ENCODE peak calls at places on chromosomes 13 and 19, in eight cellular contexts. One of them, this sample, is unnamed.

GRCh38 chr13:45238945-45239795 is 38.3 kb upstream of the KCTD4 start:
- DNase-seq in fibroblast of lung: peak
- DNase-seq in AG04450: no peak
- DNase-seq in astrocyte of the spinal cord: peak
- DNase-seq in heart right ventricle: no peak
- DNase-seq in BE2C: no peak
- DNase-seq in CD8-positive, alpha-beta T cell: no peak
- DNase-seq in epithelial cell of esophagus: peak
- DNase-seq in this sample: peak

GRCh38 chr19:734716-735115 is 16.2 kb upstream of the MISP start:
- DNase-seq in CD8-positive, alpha-beta T cell: no peak
- DNase-seq in BE2C: no peak
- DNase-seq in epithelial cell of esophagus: no peak
- DNase-seq in AG04450: no peak
- DNase-seq in fibroblast of lung: no peak
- DNase-seq in astrocyte of the spinal cord: no peak
- DNase-seq in heart right ventricle: no peak
- DNase-seq in this sample: no peak

GRCh38 chr19:13150919-13151604 is 851 bp downstream of the IER2 start:
- DNase-seq in fibroblast of lung: no peak
- DNase-seq in CD8-positive, alpha-beta T cell: no peak
- DNase-seq in astrocyte of the spinal cord: no peak
- DNase-seq in AG04450: no peak
- DNase-seq in heart right ventricle: peak
- DNase-seq in epithelial cell of esophagus: no peak
- DNase-seq in BE2C: no peak
- DNase-seq in this sample: no peak

GRCh38 chr19:44725251-44725650 is 23.3 kb upstream of the BCL3 start:
- DNase-seq in epithelial cell of esophagus: no peak
- DNase-seq in CD8-positive, alpha-beta T cell: no peak
- DNase-seq in fibroblast of lung: no peak
- DNase-seq in AG04450: no peak
- DNase-seq in astrocyte of the spinal cord: no peak
- DNase-seq in heart right ventricle: no peak
- DNase-seq in BE2C: no peak
- DNase-seq in this sample: no peak

GRCh38 chr19:1453525-1454371 is 3.8 kb downstream of the APC2 start:
- DNase-seq in AG04450: no peak
- DNase-seq in epithelial cell of esophagus: peak
- DNase-seq in BE2C: peak
- DNase-seq in astrocyte of the spinal cord: no peak
- DNase-seq in heart right ventricle: no peak
- DNase-seq in CD8-positive, alpha-beta T cell: no peak
- DNase-seq in fibroblast of lung: no peak
- DNase-seq in this sample: no peak

GRCh38 chr13:83839158-83839557 is 43.1 kb downstream of the SLITRK1 start:
- DNase-seq in CD8-positive, alpha-beta T cell: no peak
- DNase-seq in epithelial cell of esophagus: no peak
- DNase-seq in heart right ventricle: no peak
- DNase-seq in astrocyte of the spinal cord: no peak
- DNase-seq in AG04450: no peak
- DNase-seq in fibroblast of lung: no peak
- DNase-seq in BE2C: no peak
- DNase-seq in this sample: no peak

GRCh38 chr13:21683034-21683733 is 12.3 kb downstream of the FGF9 start:
- DNase-seq in heart right ventricle: no peak
- DNase-seq in fibroblast of lung: peak
- DNase-seq in AG04450: peak
- DNase-seq in epithelial cell of esophagus: peak
- DNase-seq in CD8-positive, alpha-beta T cell: no peak
- DNase-seq in astrocyte of the spinal cord: peak
- DNase-seq in BE2C: no peak
- DNase-seq in this sample: peak

GRCh38 chr13:44792096-44792495 is 197.2 kb downstream of the NUFIP1 start:
- DNase-seq in astrocyte of the spinal cord: no peak
- DNase-seq in AG04450: no peak
- DNase-seq in CD8-positive, alpha-beta T cell: no peak
- DNase-seq in epithelial cell of esophagus: no peak
- DNase-seq in heart right ventricle: no peak
- DNase-seq in fibroblast of lung: no peak
- DNase-seq in BE2C: no peak
- DNase-seq in this sample: no peak

GRCh38 chr19:2048959-2049740 is 1.9 kb downstream of the MKNK2 start:
- DNase-seq in epithelial cell of esophagus: no peak
- DNase-seq in heart right ventricle: no peak
- DNase-seq in BE2C: no peak
- DNase-seq in CD8-positive, alpha-beta T cell: no peak
- DNase-seq in AG04450: no peak
- DNase-seq in fibroblast of lung: no peak
- DNase-seq in astrocyte of the spinal cord: no peak
- DNase-seq in this sample: no peak

GRCh38 chr19:14437578-14438140 is 4.6 kb downstream of the PKN1 start:
- DNase-seq in AG04450: no peak
- DNase-seq in heart right ventricle: no peak
- DNase-seq in fibroblast of lung: no peak
- DNase-seq in BE2C: no peak
- DNase-seq in astrocyte of the spinal cord: no peak
- DNase-seq in epithelial cell of esophagus: no peak
- DNase-seq in CD8-positive, alpha-beta T cell: no peak
- DNase-seq in this sample: no peak

GRCh38 chr19:14434543-14435319 is 1.6 kb downstream of the PKN1 start:
- DNase-seq in epithelial cell of esophagus: peak
- DNase-seq in astrocyte of the spinal cord: peak
- DNase-seq in AG04450: no peak
- DNase-seq in CD8-positive, alpha-beta T cell: peak
- DNase-seq in heart right ventricle: peak
- DNase-seq in fibroblast of lung: peak
- DNase-seq in BE2C: peak
- DNase-seq in this sample: peak

GRCh38 chr19:14433454-14434156 is 499 bp downstream of the PKN1 start:
- DNase-seq in heart right ventricle: peak
- DNase-seq in epithelial cell of esophagus: no peak
- DNase-seq in BE2C: no peak
- DNase-seq in fibroblast of lung: no peak
- DNase-seq in CD8-positive, alpha-beta T cell: peak
- DNase-seq in AG04450: no peak
- DNase-seq in astrocyte of the spinal cord: no peak
- DNase-seq in this sample: no peak

GRCh38 chr19:14434157-14434501 is 1.0 kb downstream of the PKN1 start:
- DNase-seq in BE2C: no peak
- DNase-seq in CD8-positive, alpha-beta T cell: no peak
- DNase-seq in heart right ventricle: no peak
- DNase-seq in epithelial cell of esophagus: no peak
- DNase-seq in fibroblast of lung: no peak
- DNase-seq in AG04450: no peak
- DNase-seq in astrocyte of the spinal cord: no peak
- DNase-seq in this sample: no peak

DNA sequence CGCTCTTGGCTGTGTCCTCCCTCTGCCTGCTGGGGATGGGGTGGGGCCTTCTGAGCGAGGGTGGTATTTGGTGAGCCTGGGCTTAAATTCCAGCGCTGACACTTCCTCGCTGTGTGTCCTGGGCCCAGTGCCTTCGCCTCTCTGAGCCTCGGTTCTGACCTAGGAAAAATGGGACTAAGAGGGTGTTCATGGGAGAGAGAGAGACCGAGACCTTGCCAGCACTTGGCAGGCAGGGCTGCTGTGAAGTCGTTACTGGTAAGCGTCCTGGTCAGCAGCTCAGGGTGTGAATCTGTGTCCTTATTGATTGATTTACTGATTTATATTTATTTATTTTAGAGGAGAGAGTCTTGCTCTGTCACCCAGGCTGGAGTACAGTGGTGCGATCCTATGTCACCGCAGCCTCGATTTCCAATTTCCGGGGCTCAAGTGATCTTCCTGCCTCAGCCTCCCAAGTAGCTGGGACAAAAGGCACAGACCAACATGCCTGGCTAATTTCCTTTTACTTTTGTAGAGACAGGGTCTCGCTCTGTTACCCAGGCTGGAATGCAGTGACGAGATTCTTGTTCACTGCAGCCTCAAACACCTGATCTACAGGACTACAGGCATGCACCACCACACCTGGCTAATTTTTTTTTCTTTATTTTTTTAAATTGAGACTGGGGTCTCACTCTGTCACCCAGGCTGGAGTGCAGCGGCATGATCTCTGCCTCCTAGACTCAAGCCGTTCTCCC is 2.4 kb downstream of the PKN1 start:
- DNase-seq in astrocyte of the spinal cord: no peak
- DNase-seq in heart right ventricle: no peak
- DNase-seq in CD8-positive, alpha-beta T cell: no peak
- DNase-seq in AG04450: no peak
- DNase-seq in fibroblast of lung: no peak
- DNase-seq in BE2C: no peak
- DNase-seq in epithelial cell of esophagus: no peak
- DNase-seq in this sample: no peak
- H3K4me3 ChIP-seq in astrocyte of the spinal cord: no peak
- H3K4me3 ChIP-seq in heart right ventricle: peak
- H3K4me3 ChIP-seq in CD8-positive, alpha-beta T cell: no peak
- H3K4me3 ChIP-seq in AG04450: no peak
- H3K4me3 ChIP-seq in fibroblast of lung: peak
- H3K4me3 ChIP-seq in BE2C: peak
- H3K4me3 ChIP-seq in epithelial cell of esophagus: no peak
- H3K4me3 ChIP-seq in this sample: peak

DNA sequence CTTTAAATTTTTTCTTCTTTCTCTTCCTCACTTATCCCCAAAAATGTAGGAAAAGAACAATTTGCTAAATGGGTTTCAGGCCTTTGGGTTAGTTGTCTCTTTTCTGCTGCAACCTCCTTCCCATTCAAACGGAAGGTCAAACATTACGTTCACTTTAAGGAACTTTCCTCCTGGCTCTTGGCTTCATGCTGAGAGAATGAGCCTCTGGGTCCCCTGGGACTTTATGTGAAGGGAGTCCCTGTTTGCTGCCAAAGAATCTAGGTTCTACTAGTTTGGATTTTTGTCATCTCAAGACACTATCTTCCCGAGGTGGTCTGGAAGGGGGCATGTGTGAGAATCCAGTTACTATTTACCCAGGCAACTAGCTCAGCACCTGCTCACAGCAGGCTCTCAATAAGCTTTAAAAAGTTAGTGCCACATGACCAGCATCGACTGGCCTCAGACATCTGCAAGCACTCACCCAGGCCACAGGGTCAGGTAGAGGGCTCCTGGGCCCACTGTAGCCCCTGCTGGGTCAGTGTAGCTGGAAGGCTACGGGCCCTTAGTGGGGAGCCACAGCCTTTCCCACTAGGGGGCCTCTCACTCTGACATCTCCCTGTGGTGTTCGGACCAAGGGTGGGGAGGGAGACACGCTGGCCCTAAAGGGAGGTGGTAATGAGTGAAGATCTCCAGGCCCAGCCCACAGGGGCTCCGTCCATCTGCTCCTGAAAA is 40.5 kb downstream of the FAM124A start:
- DNase-seq in BE2C: no peak
- DNase-seq in epithelial cell of esophagus: no peak
- DNase-seq in heart right ventricle: no peak
- DNase-seq in astrocyte of the spinal cord: no peak
- DNase-seq in AG04450: no peak
- DNase-seq in CD8-positive, alpha-beta T cell: no peak
- DNase-seq in fibroblast of lung: no peak
- DNase-seq in this sample: no peak
- TF ChIP-seq CTCF in BE2C: peak
- TF ChIP-seq CTCF in epithelial cell of esophagus: peak
- TF ChIP-seq CTCF in heart right ventricle: peak
- TF ChIP-seq CTCF in astrocyte of the spinal cord: peak
- TF ChIP-seq CTCF in AG04450: peak
- TF ChIP-seq CTCF in CD8-positive, alpha-beta T cell: no peak
- TF ChIP-seq CTCF in fibroblast of lung: no peak
- TF ChIP-seq CTCF in this sample: peak

GRCh38 chr19:6480843-6481415 is 658 bp downstream of the DENND1C start:
- DNase-seq in BE2C: no peak
- DNase-seq in CD8-positive, alpha-beta T cell: peak
- DNase-seq in AG04450: no peak
- DNase-seq in astrocyte of the spinal cord: no peak
- DNase-seq in fibroblast of lung: no peak
- DNase-seq in epithelial cell of esophagus: no peak
- DNase-seq in heart right ventricle: no peak
- DNase-seq in this sample: no peak
- H3K4me3 ChIP-seq in BE2C: no peak
- H3K4me3 ChIP-seq in CD8-positive, alpha-beta T cell: peak
- H3K4me3 ChIP-seq in AG04450: no peak
- H3K4me3 ChIP-seq in astrocyte of the spinal cord: no peak
- H3K4me3 ChIP-seq in fibroblast of lung: no peak
- H3K4me3 ChIP-seq in epithelial cell of esophagus: no peak
- H3K4me3 ChIP-seq in heart right ventricle: no peak
- H3K4me3 ChIP-seq in this sample: no peak

DNA sequence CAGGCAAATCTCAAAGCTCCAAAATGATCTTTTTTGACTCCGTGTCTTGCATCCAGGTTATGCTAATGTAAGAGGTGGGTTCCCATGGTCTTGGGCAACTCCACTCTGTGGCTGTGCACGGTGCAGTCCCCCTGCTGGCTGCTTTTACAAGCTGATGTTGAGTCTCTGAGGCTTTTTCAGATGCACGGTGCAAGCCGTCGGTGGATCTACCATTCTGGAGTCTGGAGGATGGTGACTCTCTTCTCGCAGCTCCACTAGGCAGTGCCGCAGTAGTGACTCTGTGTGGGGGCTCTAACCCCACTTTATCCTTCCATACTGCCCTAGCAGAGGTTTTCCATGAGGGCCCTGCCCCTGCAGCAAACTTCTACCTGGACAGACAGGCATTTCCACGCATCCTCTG is 266.8 kb upstream of the GPC6 start:
- DNase-seq in AG04450: no peak
- DNase-seq in epithelial cell of esophagus: no peak
- DNase-seq in astrocyte of the spinal cord: no peak
- DNase-seq in heart right ventricle: no peak
- DNase-seq in CD8-positive, alpha-beta T cell: no peak
- DNase-seq in fibroblast of lung: no peak
- DNase-seq in BE2C: no peak
- DNase-seq in this sample: no peak
- TF ChIP-seq CTCF in AG04450: no peak
- TF ChIP-seq CTCF in epithelial cell of esophagus: no peak
- TF ChIP-seq CTCF in astrocyte of the spinal cord: no peak
- TF ChIP-seq CTCF in heart right ventricle: no peak
- TF ChIP-seq CTCF in CD8-positive, alpha-beta T cell: no peak
- TF ChIP-seq CTCF in fibroblast of lung: no peak
- TF ChIP-seq CTCF in BE2C: peak
- TF ChIP-seq CTCF in this sample: no peak

GRCh38 chr13:23794267-23795161 is 94.7 kb downstream of the MIPEP start:
- DNase-seq in heart right ventricle: no peak
- DNase-seq in epithelial cell of esophagus: peak
- DNase-seq in CD8-positive, alpha-beta T cell: no peak
- DNase-seq in AG04450: peak
- DNase-seq in astrocyte of the spinal cord: peak
- DNase-seq in fibroblast of lung: peak
- DNase-seq in BE2C: no peak
- DNase-seq in this sample: peak
- H3K4me3 ChIP-seq in heart right ventricle: no peak
- H3K4me3 ChIP-seq in epithelial cell of esophagus: no peak
- H3K4me3 ChIP-seq in CD8-positive, alpha-beta T cell: no peak
- H3K4me3 ChIP-seq in AG04450: no peak
- H3K4me3 ChIP-seq in astrocyte of the spinal cord: no peak
- H3K4me3 ChIP-seq in fibroblast of lung: no peak
- H3K4me3 ChIP-seq in BE2C: no peak
- H3K4me3 ChIP-seq in this sample: no peak

GRCh38 chr19:10895920-10896319 is 24.6 kb downstream of the CARM1 start:
- DNase-seq in astrocyte of the spinal cord: no peak
- DNase-seq in CD8-positive, alpha-beta T cell: no peak
- DNase-seq in epithelial cell of esophagus: no peak
- DNase-seq in fibroblast of lung: no peak
- DNase-seq in heart right ventricle: no peak
- DNase-seq in BE2C: no peak
- DNase-seq in AG04450: no peak
- DNase-seq in this sample: no peak
- TF ChIP-seq CTCF in astrocyte of the spinal cord: peak
- TF ChIP-seq CTCF in CD8-positive, alpha-beta T cell: no peak
- TF ChIP-seq CTCF in epithelial cell of esophagus: no peak
- TF ChIP-seq CTCF in fibroblast of lung: no peak
- TF ChIP-seq CTCF in heart right ventricle: no peak
- TF ChIP-seq CTCF in BE2C: peak
- TF ChIP-seq CTCF in AG04450: no peak
- TF ChIP-seq CTCF in this sample: peak